ENCODE peak calls at places on chromosomes 6 and 20, in five cellular contexts. R, X, I, Q and T are unnamed samples.
A peak's percentile ranks its signal among the peaks of the same experiment; 100 is the strongest.

GRCh38 chr20:47843886-47844567 is 58.7 kb upstream of the SULF2 start:
- DNase-seq in R (no peak), I (no peak), X (no peak), Q (no peak), T (no peak)

GRCh38 chr20:33516882-33517281 is 27.0 kb downstream of the CBFA2T2 start:
- DNase-seq in R (no peak), I (no peak), X (no peak), Q (no peak), T (peak; percentile 22)

GRCh38 chr6:36595168-36595818 is 1.1 kb downstream of the SRSF3 start:
- DNase-seq in X (no peak), Q (peak; percentile 68), I (peak; percentile 73), R (peak; percentile 41), T (peak; percentile 82)

GRCh38 chr6:40347571-40348011 is 239.6 kb downstream of the LRFN2 start:
- DNase-seq in I (no peak), R (no peak), Q (peak; percentile 22), X (no peak), T (no peak)

GRCh38 chr6:24766685-24767462 is 7.9 kb upstream of the GMNN start:
- DNase-seq in R (no peak), I (no peak), Q (no peak), X (no peak), T (peak; percentile 47)

GRCh38 chr6:56772737-56773184 is 130.1 kb upstream of the DST start:
- DNase-seq in I (peak; percentile 50), X (no peak), Q (peak; percentile 25), R (no peak), T (no peak)

GRCh38 chr6:31791324-31792089 is 4.0 kb downstream of the VARS1 start:
- DNase-seq in R (peak; percentile 48), Q (no peak), X (peak; percentile 44), I (peak; percentile 70), T (peak; percentile 52)

GRCh38 chr20:25394276-25394675 is 3.6 kb upstream of the ABHD12 start:
- DNase-seq in I (no peak), Q (no peak), R (no peak), X (no peak), T (no peak)

GRCh38 chr20:36548006-36548315 is 6.6 kb downstream of the MYL9 start:
- DNase-seq in X (no peak), R (no peak), Q (no peak), I (peak; percentile 49), T (no peak)

GRCh38 chr20:3788685-3789155 is 2.2 kb upstream of the CENPB start:
- DNase-seq in I (no peak), Q (no peak), R (no peak), X (no peak), T (peak; percentile 57)

GRCh38 chr6:12656841-12657435 is 59.6 kb upstream of the PHACTR1 start:
- DNase-seq in R (no peak), I (no peak), X (no peak), Q (no peak), T (no peak)

GRCh38 chr6:110398778-110399177 is 16.6 kb downstream of the DDO start:
- DNase-seq in X (no peak), I (no peak), R (no peak), Q (no peak), T (no peak)

GRCh38 chr20:41176711-41177552 is 39.6 kb downstream of the PLCG1 start:
- DNase-seq in R (no peak), X (peak; percentile 21), Q (no peak), I (no peak), T (no peak)

GRCh38 chr6:157253017-157253416 is 70.3 kb downstream of the TMEM242 start:
- DNase-seq in I (no peak), R (no peak), X (peak; percentile 55), Q (no peak), T (no peak)

GRCh38 chr6:143581835-143582480 is 70.4 kb upstream of the FUCA2 start:
- DNase-seq in R (no peak), X (no peak), Q (no peak), I (no peak), T (no peak)

GRCh38 chr6:14763616-14764015 is 482.3 kb upstream of the JARID2 start:
- DNase-seq in I (no peak), Q (no peak), X (no peak), R (no peak), T (no peak)

GRCh38 chr20:43911066-43911465 is 3.6 kb upstream of the TOX2 start:
- DNase-seq in R (no peak), I (no peak), X (no peak), Q (no peak), T (no peak)

GRCh38 chr6:22980446-22980845 is 411.1 kb downstream of the HDGFL1 start:
- DNase-seq in X (no peak), Q (no peak), I (no peak), R (no peak), T (no peak)

GRCh38 chr6:31202259-31203166 is 32.0 kb upstream of the POU5F1 start:
- DNase-seq in I (no peak), X (no peak), R (no peak), Q (no peak), T (peak; percentile 20)

GRCh38 chr20:63940071-63940471 is 16.1 kb downstream of the UCKL1 start:
- DNase-seq in I (no peak), X (no peak), R (no peak), Q (no peak), T (no peak)

GRCh38 chr6:130050230-130050629 is 31.8 kb downstream of the L3MBTL3 start:
- DNase-seq in Q (peak; percentile 25), I (no peak), R (no peak), X (no peak), T (no peak)

GRCh38 chr6:1729133-1729751 is 119.5 kb downstream of the FOXC1 start:
- DNase-seq in Q (no peak), I (no peak), X (no peak), R (no peak), T (no peak)

GRCh38 chr6:112233864-112234263 is 20.5 kb downstream of the LAMA4 start:
- DNase-seq in Q (no peak), R (no peak), X (no peak), I (no peak), T (no peak)

GRCh38 chr6:136646377-136646776 is 96.2 kb upstream of the MAP7 start:
- DNase-seq in X (no peak), R (no peak), Q (no peak), I (no peak), T (no peak)

GRCh38 chr6:138814179-138814834 is 18.4 kb downstream of the ECT2L start:
- DNase-seq in I (no peak), Q (no peak), R (no peak), X (no peak), T (no peak)

GRCh38 chr6:42236680-42237473 is 19.2 kb upstream of the MRPS10 start:
- DNase-seq in R (no peak), X (no peak), I (peak; percentile 4), Q (peak; percentile 51), T (no peak)

GRCh38 chr20:5150226-5151076 is 23.6 kb downstream of the CDS2 start:
- DNase-seq in Q (peak; percentile 70), R (no peak), I (no peak), X (no peak), T (no peak)

GRCh38 chr6:158642097-158642601 is 2.4 kb downstream of the DYNLT1 start:
- DNase-seq in Q (peak; percentile 77), I (no peak), R (no peak), X (peak; percentile 22), T (no peak)

GRCh38 chr20:37327748-37328147 is 18.2 kb upstream of the SRC start:
- DNase-seq in X (peak; percentile 47), I (peak; percentile 98), R (peak; percentile 41), Q (peak; percentile 78), T (no peak)

GRCh38 chr6:106237286-106237685 is 88.3 kb downstream of the ATG5 start:
- DNase-seq in X (no peak), R (no peak), Q (no peak), I (no peak), T (no peak)
- TF ChIP-seq POLR2A in X (no peak), R (no peak), Q (no peak), I (no peak), T (no peak)

GRCh38 chr20:49914310-49915117 is 815 bp downstream of the SPATA2 start:
- DNase-seq in Q (no peak), X (no peak), I (no peak), R (peak; percentile 61), T (peak; percentile 78)

GRCh38 chr20:49915118-49915379 is 280 bp downstream of the SPATA2 start:
- DNase-seq in R (no peak), X (no peak), Q (no peak), I (no peak), T (no peak)

GRCh38 chr20:49913399-49914047 is 1.8 kb downstream of the SPATA2 start:
- DNase-seq in Q (no peak), I (no peak), X (no peak), R (no peak), T (no peak)

GRCh38 chr20:49916146-49917002 is 1.0 kb upstream of the SPATA2 start:
- DNase-seq in R (peak; percentile 68), I (no peak), Q (peak; percentile 42), X (peak; percentile 48), T (peak; percentile 68)

GRCh38 chr20:49915380-49916145 is at the start of gene SPATA2:
- DNase-seq in Q (peak; percentile 99), R (peak; percentile 97), I (peak; percentile 97), X (peak; percentile 98), T (peak; percentile 96)
- TF ChIP-seq POLR2A in Q (peak; percentile 79), R (peak; percentile 56), I (no peak), X (no peak), T (peak; percentile 67)

GRCh38 chr6:44256291-44257006 is 879 bp downstream of the SLC35B2 start:
- DNase-seq in Q (no peak), X (peak; percentile 48), R (peak; percentile 32), I (no peak), T (peak; percentile 50)

GRCh38 chr6:44253307-44254101 is 3.8 kb downstream of the SLC35B2 start:
- DNase-seq in R (peak; percentile 62), I (no peak), Q (no peak), X (peak; percentile 66), T (peak; percentile 72)

GRCh38 chr6:44254201-44254956 is 2.9 kb downstream of the SLC35B2 start:
- DNase-seq in I (no peak), X (no peak), Q (no peak), R (no peak), T (no peak)

GRCh38 chr6:44255848-44256247 is 1.5 kb downstream of the SLC35B2 start:
- DNase-seq in R (no peak), Q (no peak), I (no peak), X (no peak), T (peak; percentile 43)

DNA sequence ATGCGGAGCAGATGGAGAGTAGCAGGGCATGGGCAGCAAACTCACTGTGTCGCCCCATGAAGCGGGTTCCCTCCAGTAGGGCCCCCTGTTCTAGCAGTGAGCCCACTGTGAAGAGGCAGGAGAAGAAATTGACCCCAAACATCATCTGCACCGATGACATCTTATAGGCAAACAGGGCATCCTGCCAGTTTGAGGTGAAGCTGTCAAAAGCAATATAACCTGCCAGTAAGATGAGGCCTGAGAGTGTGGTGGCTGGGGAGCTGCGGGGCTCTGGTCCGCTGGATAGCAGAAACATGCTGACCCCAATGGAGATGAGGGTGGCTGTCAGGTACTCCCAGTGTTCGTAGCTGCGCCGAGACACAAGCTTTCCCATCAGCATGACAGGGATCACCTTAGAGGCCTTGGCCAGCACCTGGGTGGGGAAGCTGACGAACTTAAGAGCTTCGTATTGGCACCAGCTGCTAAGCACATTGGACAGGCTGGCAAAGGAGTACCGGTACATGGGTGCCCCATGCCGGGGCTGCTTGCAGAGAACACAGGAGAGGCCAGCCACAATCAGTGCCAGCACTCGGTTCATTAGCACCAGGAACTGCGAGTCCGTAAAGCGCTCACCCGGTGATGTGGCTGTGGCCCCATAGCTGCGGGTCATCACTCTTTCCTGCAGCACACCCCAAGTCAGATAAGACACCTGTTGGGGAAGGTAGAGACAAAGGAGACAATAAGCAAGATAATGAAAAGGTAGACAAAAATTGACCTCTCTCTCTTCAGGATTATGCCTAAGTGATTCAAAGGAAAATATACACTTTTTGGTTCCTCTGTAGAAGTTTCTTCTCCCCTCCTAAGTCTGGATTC is 2.1 kb downstream of the SLC35B2 start:
- DNase-seq in I (no peak), Q (peak; percentile 44), R (peak; percentile 22), X (no peak), T (no peak)
- TF ChIP-seq POLR2A in I (no peak), Q (no peak), R (no peak), X (no peak), T (no peak)

GRCh38 chr20:17612287-17612974 is 42.6 kb downstream of the DSTN start:
- DNase-seq in I (no peak), X (no peak), Q (no peak), R (peak; percentile 45), T (no peak)
- TF ChIP-seq POLR2A in I (no peak), X (no peak), Q (peak; percentile 13), R (no peak), T (no peak)